ENCODE peak calls at places on chromosomes 1 and 21, in five cellular contexts. F is body of pancreas, D is heart right ventricle, Q is cardiac muscle cell, Z is fibroblast of lung. G is an unnamed sample. For H3K36me3, the result is how much of the 10 kb centered on the place peaks cover.

GRCh38 chr1:79293611-79294010 is 287.1 kb upstream of the ADGRL4 start:
- DNase-seq in F (no peak), D (no peak), Q (peak), Z (peak), G (no peak)

GRCh38 chr1:199551967-199552565 is 475.4 kb upstream of the NR5A2 start:
- DNase-seq in F (peak), D (no peak), Q (peak), Z (peak), G (no peak)

GRCh38 chr1:219416598-219417238 is 196.2 kb downstream of the ZC3H11B start:
- DNase-seq in F (peak), D (no peak), Q (peak), Z (peak), G (no peak)

GRCh38 chr1:111483166-111483565 is 9.4 kb downstream of the C1orf162 start:
- DNase-seq in F (no peak), D (no peak), Q (no peak), Z (peak), G (no peak)

GRCh38 chr21:20452935-20453334 is 545.3 kb upstream of the NCAM2 start:
- DNase-seq in F (no peak), D (no peak), Q (no peak), Z (no peak), G (no peak)

GRCh38 chr1:108646661-108647269 is 14.1 kb downstream of the HENMT1 start:
- DNase-seq in F (peak), D (peak), Q (peak), Z (peak), G (peak)

GRCh38 chr21:36589352-36589971 is 109.5 kb upstream of the SIM2 start:
- DNase-seq in F (peak), D (peak), Q (peak), Z (peak), G (no peak)

GRCh38 chr1:72202761-72203160 is 79.6 kb downstream of the NEGR1 start:
- DNase-seq in F (no peak), D (no peak), Q (no peak), Z (peak), G (no peak)

GRCh38 chr1:245946905-245947304 is 560.2 kb downstream of the SMYD3 start:
- DNase-seq in F (no peak), D (no peak), Q (peak), Z (peak), G (no peak)

GRCh38 chr1:107926436-107927080 is 38.4 kb downstream of the VAV3 start:
- DNase-seq in F (no peak), D (no peak), Q (peak), Z (peak), G (no peak)

GRCh38 chr1:94079056-94079990 is 41.6 kb downstream of the ABCA4 start:
- DNase-seq in F (no peak), D (no peak), Q (no peak), Z (peak), G (no peak)

GRCh38 chr1:165397945-165398344 is 41.4 kb upstream of the LMX1A start:
- DNase-seq in F (no peak), D (peak), Q (peak), Z (peak), G (peak)

GRCh38 chr1:38558055-38558454 is 301.5 kb downstream of the RRAGC start:
- DNase-seq in F (no peak), D (no peak), Q (no peak), Z (no peak), G (no peak)

GRCh38 chr1:211548321-211549091 is 30.5 kb downstream of the SLC30A1 start:
- DNase-seq in F (no peak), D (no peak), Q (no peak), Z (no peak), G (no peak)

GRCh38 chr21:14995695-14996490 is 68.9 kb downstream of the NRIP1 start:
- DNase-seq in F (no peak), D (no peak), Q (peak), Z (peak), G (no peak)

GRCh38 chr1:85366391-85366790 is 90.0 kb upstream of the BCL10 start:
- DNase-seq in F (no peak), D (no peak), Q (peak), Z (peak), G (no peak)

GRCh38 chr1:223102797-223103533 is 40.1 kb downstream of the TLR5 start:
- DNase-seq in F (peak), D (peak), Q (no peak), Z (peak), G (no peak)

GRCh38 chr1:91124989-91125417 is 103.2 kb upstream of the ZNF644 start:
- DNase-seq in F (no peak), D (no peak), Q (no peak), Z (no peak), G (no peak)

GRCh38 chr1:95118019-95118499 is 904 bp downstream of the TLCD4 start:
- DNase-seq in F (no peak), D (no peak), Q (peak), Z (peak), G (no peak)

GRCh38 chr1:247189981-247190798 is 18.4 kb upstream of the ZNF124 start:
- DNase-seq in F (no peak), D (no peak), Q (no peak), Z (no peak), G (no peak)
- H3K36me3 ChIP-seq in F (under half), D (half or more), Q (under half), Z (under half), G (under half)

GRCh38 chr21:33938381-33938780 is 22.8 kb upstream of the ATP5PO start:
- DNase-seq in F (no peak), D (no peak), Q (peak), Z (no peak), G (no peak)

GRCh38 chr21:33939224-33939623 is 23.6 kb upstream of the ATP5PO start:
- DNase-seq in F (no peak), D (no peak), Q (no peak), Z (no peak), G (no peak)

GRCh38 chr21:33937146-33937545 is 21.5 kb upstream of the ATP5PO start:
- DNase-seq in F (no peak), D (no peak), Q (no peak), Z (no peak), G (no peak)

GRCh38 chr21:33937931-33938339 is 22.3 kb upstream of the ATP5PO start:
- DNase-seq in F (no peak), D (no peak), Q (peak), Z (no peak), G (no peak)

GRCh38 chr21:33936221-33937038 is 20.8 kb upstream of the ATP5PO start:
- DNase-seq in F (no peak), D (no peak), Q (no peak), Z (no peak), G (no peak)
- H3K27ac ChIP-seq in F (no peak), D (no peak), Q (peak), Z (no peak), G (no peak)

GRCh38 chr1:156648951-156649350 is 7.0 kb downstream of the BCAN start:
- DNase-seq in F (peak), D (no peak), Q (no peak), Z (no peak), G (no peak)
- H3K36me3 ChIP-seq in F (under half), D (under half), Q (under half), Z (under half), G (under half)

GRCh38 chr1:27166351-27166802 is 11.5 kb upstream of the SLC9A1 start:
- DNase-seq in F (no peak), D (no peak), Q (no peak), Z (peak), G (no peak)
- H3K27ac ChIP-seq in F (no peak), D (no peak), Q (no peak), Z (no peak), G (no peak)

GRCh38 chr1:15723631-15724246 is 12.3 kb upstream of the SLC25A34 start:
- DNase-seq in F (no peak), D (no peak), Q (no peak), Z (no peak), G (no peak)
- H3K36me3 ChIP-seq in F (under half), D (half or more), Q (half or more), Z (under half), G (half or more)

GRCh38 chr1:241848680-241849344 is 808 bp downstream of the EXO1 start:
- DNase-seq in F (no peak), D (no peak), Q (no peak), Z (no peak), G (no peak)
- H3K27ac ChIP-seq in F (no peak), D (no peak), Q (no peak), Z (peak), G (no peak)

G was measured in ascending aorta.